ENCODE peak calls at places on chromosome 1, in six cellular contexts. I is CD8-positive, alpha-beta T cell; M is cardiac muscle cell; O is fibroblast of lung; Q is tibial nerve; S is astrocyte. B is an unnamed sample. For H3K27me3 and H3K36me3, the result is how much of the 10 kb centered on the place peaks cover.

GRCh38 chr1:31985430-31985829 is 28.2 kb upstream of the KHDRBS1 start:
- DNase-seq in O (peak), S (no peak), I (no peak), M (peak), Q (no peak), B (no peak)

GRCh38 chr1:58888776-58889341 is 105.0 kb upstream of the JUN start:
- DNase-seq in I (no peak), S (no peak), Q (no peak), M (no peak), O (no peak), B (no peak)

GRCh38 chr1:174689524-174689923 is 241.8 kb downstream of the GPR52 start:
- DNase-seq in Q (no peak), S (no peak), M (no peak), I (no peak), O (no peak), B (no peak)

GRCh38 chr1:159066108-159066507 is 10.5 kb downstream of the AIM2 start:
- DNase-seq in M (no peak), Q (no peak), O (no peak), S (no peak), I (no peak), B (peak)

GRCh38 chr1:51636191-51636590 is 19.3 kb downstream of the OSBPL9 start:
- DNase-seq in I (no peak), Q (no peak), O (no peak), S (no peak), M (no peak), B (no peak)

GRCh38 chr1:30957560-30958222 is 49.1 kb upstream of the SDC3 start:
- DNase-seq in Q (no peak), O (no peak), I (no peak), M (no peak), S (no peak), B (no peak)

GRCh38 chr1:94481473-94481933 is 60.1 kb downstream of the F3 start:
- DNase-seq in S (peak), M (peak), Q (peak), I (peak), O (peak), B (peak)

GRCh38 chr1:155006601-155007101 is 4.0 kb downstream of the ZBTB7B start:
- DNase-seq in Q (no peak), S (no peak), O (peak), I (no peak), M (peak), B (no peak)

GRCh38 chr1:12327566-12327965 is 97.7 kb downstream of the VPS13D start:
- DNase-seq in I (no peak), S (no peak), M (no peak), O (no peak), Q (no peak), B (no peak)

GRCh38 chr1:110106013-110106941 is 6.0 kb upstream of the UBL4B start:
- DNase-seq in M (peak), O (peak), I (peak), Q (peak), S (peak), B (peak)

GRCh38 chr1:98325646-98326441 is 335.7 kb upstream of the SNX7 start:
- DNase-seq in S (peak), O (peak), I (no peak), M (peak), Q (peak), B (no peak)

GRCh38 chr1:22751124-22751531 is 40.5 kb downstream of the EPHB2 start:
- DNase-seq in S (no peak), Q (no peak), I (no peak), M (no peak), O (no peak), B (no peak)

GRCh38 chr1:9101510-9102146 is 27.3 kb downstream of the GPR157 start:
- DNase-seq in O (peak), Q (peak), I (no peak), M (peak), S (peak), B (no peak)

GRCh38 chr1:109815809-109816791 is 52.4 kb upstream of the EPS8L3 start:
- DNase-seq in I (no peak), Q (no peak), S (no peak), M (peak), O (no peak), B (peak)

GRCh38 chr1:68213843-68214242 is 18.5 kb downstream of the WLS start:
- DNase-seq in M (peak), O (peak), Q (peak), I (no peak), S (peak), B (no peak)

GRCh38 chr1:28668956-28669719 is 554 bp downstream of the GMEB1 start:
- DNase-seq in M (peak), S (peak), I (peak), Q (peak), O (peak), B (peak)

GRCh38 chr1:62462370-62462769 is 25.5 kb downstream of the USP1 start:
- DNase-seq in M (no peak), S (peak), Q (no peak), I (no peak), O (no peak), B (no peak)

GRCh38 chr1:96509351-96509750 is 212.2 kb upstream of the PTBP2 start:
- DNase-seq in S (no peak), I (no peak), O (no peak), M (no peak), Q (no peak), B (no peak)

GRCh38 chr1:63611231-63611630 is 18.0 kb downstream of the PGM1 start:
- DNase-seq in S (no peak), I (no peak), Q (no peak), O (peak), M (no peak), B (no peak)

GRCh38 chr1:87888456-87888855 is 559.8 kb downstream of the LMO4 start:
- DNase-seq in O (no peak), Q (no peak), I (no peak), M (no peak), S (peak), B (no peak)

GRCh38 chr1:65146908-65147423 is 1.0 kb upstream of the AK4 start:
- DNase-seq in S (peak), Q (no peak), M (no peak), I (no peak), O (no peak), B (no peak)

GRCh38 chr1:174743654-174744561 is 255.8 kb upstream of the CACYBP start:
- DNase-seq in S (peak), I (no peak), M (peak), O (peak), Q (no peak), B (no peak)

DNA sequence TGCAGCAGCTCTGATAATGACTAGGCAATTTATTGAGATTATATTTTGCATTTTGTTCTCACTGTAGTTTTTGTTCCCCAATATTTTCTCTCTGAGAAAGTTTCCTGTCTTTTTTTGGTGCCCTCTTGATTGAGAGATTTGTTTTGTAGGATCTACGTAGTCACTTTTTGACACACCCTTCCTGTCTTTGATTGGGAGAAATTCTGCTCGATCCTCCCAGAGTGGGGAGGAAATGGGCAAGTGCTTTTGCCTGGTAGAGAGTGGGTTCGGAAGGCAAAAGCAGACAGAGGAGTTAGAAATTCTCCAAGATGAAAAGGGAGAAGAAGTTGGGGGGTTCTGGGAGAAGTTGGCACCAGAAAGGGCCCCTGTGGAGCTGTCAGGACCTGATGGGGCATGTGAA is 42.1 kb upstream of the SYT6 start:
- DNase-seq in O (no peak), Q (no peak), M (no peak), I (no peak), S (no peak), B (no peak)
- H3K27me3 ChIP-seq in O (under half), Q (under half), M (under half), I (under half), S (under half), B (under half)

DNA sequence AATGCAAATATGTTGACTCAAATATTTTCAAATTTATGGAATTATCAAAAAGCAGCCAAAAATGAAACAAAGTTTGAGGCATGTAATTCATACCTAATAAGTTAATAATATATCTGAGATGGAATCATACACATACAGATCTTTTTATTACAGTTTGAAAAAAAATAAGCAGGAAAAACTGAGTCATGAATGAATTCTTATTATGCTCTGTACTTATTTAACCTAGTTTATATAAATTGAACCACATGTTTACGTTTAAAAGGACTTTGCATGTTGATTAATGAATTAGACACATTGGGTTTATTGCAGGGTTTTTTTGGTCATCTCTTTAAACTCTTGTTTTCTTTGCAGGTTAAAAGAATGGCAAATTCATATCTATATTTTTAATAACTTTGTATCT is 40.9 kb downstream of the CMPK1 start:
- DNase-seq in I (no peak), O (peak), M (no peak), Q (no peak), S (peak), B (no peak)
- H3K36me3 ChIP-seq in I (under half), O (under half), M (under half), Q (half or more), S (under half), B (under half)

GRCh38 chr1:233473549-233474204 is 140.2 kb upstream of the KCNK1 start:
- DNase-seq in Q (no peak), S (no peak), M (no peak), O (no peak), I (no peak), B (no peak)

GRCh38 chr1:233465745-233466343 is 138.3 kb downstream of the MAP3K21 start:
- DNase-seq in O (no peak), M (no peak), I (no peak), Q (no peak), S (no peak), B (no peak)

GRCh38 chr1:233470738-233471499 is 143.0 kb upstream of the KCNK1 start:
- DNase-seq in M (no peak), O (no peak), S (no peak), Q (no peak), I (no peak), B (no peak)
- H3K27me3 ChIP-seq in M (under half), O (under half), S (under half), Q (under half), I (under half), B (under half)

GRCh38 chr1:223760833-223761232 is 48.5 kb downstream of the CAPN2 start:
- DNase-seq in Q (no peak), S (no peak), M (no peak), O (no peak), I (no peak), B (no peak)
- H3K36me3 ChIP-seq in Q (half or more), S (half or more), M (under half), O (under half), I (under half), B (under half)

GRCh38 chr1:230424440-230425251 is 1.5 kb downstream of the PGBD5 start:
- DNase-seq in S (no peak), M (no peak), O (no peak), Q (no peak), I (no peak), B (no peak)

GRCh38 chr1:230421485-230421884 is 4.6 kb downstream of the PGBD5 start:
- DNase-seq in I (no peak), M (no peak), O (no peak), S (no peak), Q (no peak), B (no peak)

GRCh38 chr1:230423936-230424335 is 2.2 kb downstream of the PGBD5 start:
- DNase-seq in O (no peak), S (no peak), I (no peak), Q (no peak), M (no peak), B (no peak)

GRCh38 chr1:230423261-230423660 is 2.9 kb downstream of the PGBD5 start:
- DNase-seq in Q (no peak), M (no peak), O (no peak), I (no peak), S (no peak), B (no peak)

DNA sequence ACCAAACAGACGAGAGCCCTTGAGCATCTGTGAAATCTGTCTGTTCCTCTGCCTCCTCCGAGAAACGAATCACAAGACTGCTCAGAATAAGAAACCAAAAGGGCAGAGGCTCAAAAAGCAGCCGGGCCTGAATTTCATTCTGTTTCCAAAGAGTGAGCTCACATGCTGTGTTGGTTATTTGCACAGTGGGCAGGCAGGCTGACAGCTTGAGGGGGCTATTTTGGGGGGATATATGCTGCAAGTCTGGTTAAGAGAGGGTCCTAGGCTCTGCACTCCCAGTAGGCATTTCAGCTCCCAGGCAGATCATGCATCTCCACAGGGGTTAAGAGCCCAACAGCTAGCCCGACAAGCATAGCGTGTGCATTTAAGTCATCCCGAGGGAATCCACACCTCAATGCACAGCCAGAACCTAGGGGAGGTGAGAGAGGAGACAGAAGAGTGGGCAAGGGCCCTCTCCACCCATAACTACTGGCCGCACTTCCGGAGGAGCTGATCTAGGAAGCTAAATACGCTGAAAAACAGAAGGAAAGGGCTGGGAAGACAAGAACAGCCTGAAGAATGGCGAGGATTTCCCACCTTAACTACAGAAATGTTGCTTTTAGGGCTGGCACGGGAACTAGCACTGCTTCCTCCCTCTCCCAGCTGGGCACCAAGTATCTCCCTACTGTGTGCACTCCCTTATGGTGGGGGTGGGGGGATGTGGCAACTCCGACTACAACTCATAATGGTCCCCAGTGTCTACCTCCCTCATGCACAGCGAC is 3.7 kb downstream of the PGBD5 start:
- DNase-seq in S (no peak), Q (no peak), I (no peak), O (no peak), M (no peak), B (no peak)
- H3K27me3 ChIP-seq in S (under half), Q (under half), I (under half), O (under half), M (half or more), B (under half)

GRCh38 chr1:46646844-46647243 is 21.3 kb downstream of the ATPAF1 start:
- DNase-seq in O (no peak), M (no peak), Q (no peak), S (peak), I (no peak), B (no peak)
- H3K36me3 ChIP-seq in O (under half), M (under half), Q (half or more), S (under half), I (under half), B (under half)

B was measured in GM06990.